ENCODE peak calls at places on chromosome 11, in five cellular contexts. J is brain pericyte; D is NCI-H2081; F is activated T-helper 1 cell treated with anti-CD3 and anti-CD28 coated beads, Interleukin-2, amount 50 U/mL, for 16 hours; X is HT1080. I is an unnamed sample.

GRCh38 chr11:119863236-119863635 is 134.2 kb upstream of the NECTIN1 start:
- DNase-seq in F (no peak), X (no peak), D (no peak), J (no peak), I (no peak)

GRCh38 chr11:69302447-69302846 is 8.5 kb downstream of the MYEOV start:
- DNase-seq in F (no peak), J (no peak), D (no peak), X (no peak), I (no peak)

GRCh38 chr11:94139421-94139820 is 10.8 kb downstream of the PANX1 start:
- DNase-seq in D (no peak), J (no peak), F (no peak), X (no peak), I (no peak)

GRCh38 chr11:46248270-46249102 is 29.0 kb upstream of the CREB3L1 start:
- DNase-seq in X (peak), F (no peak), J (no peak), D (no peak), I (peak)

GRCh38 chr11:118662401-118663271 is 16.8 kb downstream of the TREH start:
- DNase-seq in D (no peak), X (no peak), J (no peak), F (no peak), I (no peak)

GRCh38 chr11:212150-213100 is 4.9 kb downstream of the RIC8A start:
- DNase-seq in J (no peak), X (no peak), F (no peak), D (no peak), I (no peak)

GRCh38 chr11:103609117-103610066 is 427.0 kb upstream of the DDI1 start:
- DNase-seq in J (peak), X (peak), D (no peak), F (no peak), I (peak)

GRCh38 chr11:128492461-128492860 is 94.9 kb downstream of the ETS1 start:
- DNase-seq in X (peak), J (no peak), D (no peak), F (no peak), I (no peak)

GRCh38 chr11:82722236-82722635 is 11.4 kb downstream of the FAM181B start:
- DNase-seq in F (no peak), D (no peak), J (no peak), X (no peak), I (no peak)

I was measured in AG09319.